ENCODE peak calls at places on chromosomes 1 and 21, in four cellular contexts. L is ovary; Y is stomach; J is CD4-positive, alpha-beta T cell. G is an unnamed sample.

GRCh38 chr1:1069061-1069710 is 4.9 kb downstream of the RNF223 start:
- DNase-seq in Y (peak), L (peak), J (peak), G (no peak)

GRCh38 chr1:85495556-85495955 is 30.6 kb upstream of the DDAH1 start:
- DNase-seq in Y (peak), J (no peak), L (no peak), G (no peak)

GRCh38 chr1:223133301-223133823 is 9.7 kb downstream of the TLR5 start:
- DNase-seq in J (no peak), Y (no peak), L (no peak), G (no peak)

GRCh38 chr1:177926201-177926600 is 43.7 kb downstream of the SEC16B start:
- DNase-seq in L (no peak), J (no peak), Y (no peak), G (no peak)

GRCh38 chr1:167463856-167464565 is 54.3 kb downstream of the CD247 start:
- DNase-seq in J (no peak), L (no peak), Y (no peak), G (no peak)

GRCh38 chr1:209218986-209219385 is 364.5 kb upstream of the CAMK1G start:
- DNase-seq in Y (no peak), J (no peak), L (no peak), G (no peak)

GRCh38 chr1:93689521-93690223 is 8.0 kb upstream of the BCAR3 start:
- DNase-seq in Y (no peak), L (no peak), J (no peak), G (no peak)

GRCh38 chr1:167052389-167052788 is 37.8 kb downstream of the GPA33 start:
- DNase-seq in J (no peak), Y (no peak), L (no peak), G (no peak)

GRCh38 chr1:167043752-167044488 is 46.3 kb downstream of the GPA33 start:
- DNase-seq in Y (peak), L (peak), J (peak), G (no peak)

GRCh38 chr1:85393490-85393889 is 71.5 kb downstream of the DDAH1 start:
- DNase-seq in L (no peak), J (no peak), Y (no peak), G (no peak)

GRCh38 chr21:39176312-39176711 is 6.9 kb downstream of the PSMG1 start:
- DNase-seq in L (no peak), Y (no peak), J (no peak), G (no peak)

GRCh38 chr21:32916522-32917099 is 109.1 kb upstream of the OLIG2 start:
- DNase-seq in J (no peak), L (no peak), Y (no peak), G (no peak)
- TF ChIP-seq CTCF in J (no peak), L (no peak), Y (no peak), G (no peak)

DNA sequence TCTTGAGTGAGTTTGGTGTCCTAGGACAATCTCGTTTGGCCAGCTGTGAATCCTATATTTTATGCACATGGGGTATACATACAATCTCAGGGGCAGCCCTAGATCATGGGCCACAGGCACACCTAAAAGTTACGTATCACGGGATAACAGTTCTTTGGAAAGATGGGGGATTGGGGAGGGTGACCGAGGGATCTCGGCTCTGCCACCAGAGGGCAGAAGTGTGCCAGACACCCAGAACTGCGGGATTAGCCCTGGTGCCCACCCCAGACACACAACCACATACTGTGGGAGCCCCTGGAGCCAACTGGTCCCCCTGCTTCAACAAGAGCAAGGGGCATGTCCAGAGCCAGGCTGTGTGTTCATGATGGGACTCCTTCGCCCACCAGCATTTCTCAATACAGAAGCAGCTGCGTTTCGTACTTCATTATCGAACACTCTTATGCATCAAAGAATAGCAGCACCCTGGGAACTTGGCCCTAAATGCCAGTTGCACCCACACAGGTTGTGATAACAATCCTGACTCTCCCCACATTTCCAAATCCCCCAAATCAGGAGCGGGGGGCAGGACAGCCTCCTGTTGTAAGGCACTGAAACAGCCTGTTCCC is 37.4 kb downstream of the TMCO4 start:
- DNase-seq in Y (peak), J (peak), L (peak), G (no peak)
- TF ChIP-seq CTCF in Y (peak), J (peak), L (peak), G (peak)

GRCh38 chr1:227795732-227796131 is 19.7 kb upstream of the PRSS38 start:
- DNase-seq in L (no peak), J (no peak), Y (no peak), G (peak)

GRCh38 chr1:227792216-227793078 is 23.0 kb upstream of the PRSS38 start:
- DNase-seq in J (no peak), L (no peak), Y (no peak), G (peak)

GRCh38 chr1:227793079-227793947 is 22.2 kb upstream of the PRSS38 start:
- DNase-seq in L (no peak), Y (no peak), J (no peak), G (peak)

GRCh38 chr1:227794813-227795183 is 20.7 kb upstream of the PRSS38 start:
- DNase-seq in Y (no peak), L (no peak), J (no peak), G (peak)

DNA sequence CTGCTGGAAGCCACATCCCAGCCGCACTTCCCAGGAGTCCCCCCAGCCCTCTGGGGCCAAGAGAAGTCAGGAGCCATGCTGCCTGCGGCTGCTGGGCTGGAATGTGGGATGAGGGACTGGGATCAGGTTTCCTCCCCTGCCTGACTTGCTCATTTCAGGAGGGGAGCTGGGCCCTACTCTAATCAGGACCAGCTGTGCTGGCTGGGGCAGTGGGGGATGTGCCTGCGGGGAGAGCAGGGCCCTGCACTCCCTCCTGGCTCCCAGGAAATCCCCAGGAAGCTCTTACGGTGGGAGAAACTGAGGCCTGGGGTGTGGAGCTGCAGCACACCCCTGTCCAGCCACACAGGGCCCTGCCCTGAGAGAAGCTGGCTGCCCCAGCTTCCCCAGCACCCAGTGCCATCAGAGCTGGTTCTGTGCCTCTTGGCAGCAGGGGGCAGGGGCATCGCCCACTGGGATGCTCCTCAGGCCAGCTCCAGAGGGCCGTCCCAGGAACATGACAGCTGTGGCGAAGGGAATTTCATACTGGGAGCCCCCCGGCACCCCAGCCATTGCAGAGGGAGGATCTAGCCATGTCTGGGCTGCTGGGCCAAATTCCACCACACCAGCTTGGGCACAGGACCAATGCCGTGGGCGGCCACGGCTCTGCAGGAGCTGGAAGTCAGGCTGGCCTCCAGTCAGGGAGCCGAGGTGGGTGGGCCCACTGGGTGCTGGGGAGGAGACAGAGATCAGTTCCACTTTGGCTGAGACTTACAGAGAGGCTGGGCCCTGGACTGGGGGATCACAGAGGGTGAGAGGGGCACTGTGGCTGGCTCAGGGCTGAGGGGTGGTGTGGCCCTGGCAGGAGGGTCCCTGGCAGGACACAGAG is 21.3 kb upstream of the PRSS38 start:
- DNase-seq in Y (no peak), L (peak), J (no peak), G (peak)
- TF ChIP-seq CTCF in Y (no peak), L (no peak), J (no peak), G (no peak)

DNA sequence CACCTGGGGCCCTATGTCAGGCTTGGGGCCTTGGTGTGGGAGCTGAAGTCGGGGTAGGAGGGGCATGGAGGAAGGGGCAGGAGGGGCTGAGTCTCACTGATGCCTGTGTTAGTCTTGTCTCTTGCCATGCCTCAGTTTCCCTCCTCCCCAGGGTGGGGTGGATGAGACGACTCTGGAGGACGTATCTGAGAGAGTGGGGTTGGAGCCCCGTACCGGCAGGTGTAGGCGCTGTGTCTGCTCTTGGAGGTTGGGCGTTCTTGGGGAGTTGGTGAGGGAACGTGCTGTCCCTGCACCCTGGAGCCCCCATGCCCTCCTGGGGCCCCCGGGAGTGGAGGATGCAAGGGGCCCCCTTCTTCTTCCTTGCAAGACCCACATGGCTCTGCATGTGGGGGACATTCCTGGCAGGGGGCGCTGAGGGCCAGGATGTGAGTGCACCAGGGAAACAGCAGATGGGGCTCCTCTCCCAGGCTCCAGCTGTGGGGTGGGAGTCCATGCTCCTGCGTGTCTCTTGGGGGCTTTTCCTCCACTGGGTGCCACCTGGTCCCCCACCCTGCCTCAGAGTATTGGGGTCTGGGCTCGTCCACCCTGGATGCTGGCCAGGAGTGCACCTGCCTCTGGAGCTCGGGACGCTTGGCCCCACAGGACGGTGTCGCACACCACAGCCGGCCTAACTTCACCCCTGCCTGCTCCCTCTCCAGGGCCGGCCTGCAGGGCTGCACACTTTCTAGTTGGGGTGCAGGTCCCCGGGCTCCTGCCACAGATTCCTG is 1.4 kb upstream of the TNFRSF14 start:
- DNase-seq in Y (no peak), J (no peak), L (peak), G (no peak)
- TF ChIP-seq CTCF in Y (peak), J (peak), L (peak), G (peak)

G was measured in osteocyte.